ENCODE peak calls at places on chromosome 17, in six cellular contexts. T is neural progenitor cell, U is lower lobe of right lung, F is IMR-90, Q is AG04450, A is left ventricle myocardium inferior. C is an unnamed sample.
A peak's percentile ranks its signal among the peaks of the same experiment; 100 is the strongest.

GRCh38 chr17:31830971-31831755 is 27.9 kb downstream of the COPRS start:
- DNase-seq in T (no peak), U (no peak), F (peak; percentile 56), Q (no peak), A (no peak), C (no peak)

GRCh38 chr17:81522491-81523125 is 5.6 kb upstream of the FSCN2 start:
- DNase-seq in T (no peak), U (peak; percentile 36), F (no peak), Q (no peak), A (no peak), C (no peak)

GRCh38 chr17:1201132-1201702 is 21.4 kb upstream of the ABR start:
- DNase-seq in T (no peak), U (no peak), F (no peak), Q (no peak), A (no peak), C (no peak)

GRCh38 chr17:77264617-77265230 is 124.0 kb downstream of the SEC14L1 start:
- DNase-seq in T (no peak), U (no peak), F (no peak), Q (no peak), A (no peak), C (no peak)

GRCh38 chr17:50094243-50094752 is 853 bp upstream of the PDK2 start:
- DNase-seq in T (peak; percentile 94), U (peak; percentile 93), F (peak; percentile 81), Q (peak; percentile 41), A (peak; percentile 92), C (peak; percentile 95)

GRCh38 chr17:13735444-13735843 is 133.7 kb upstream of the HS3ST3A1 start:
- DNase-seq in T (peak; percentile 57), U (no peak), F (peak; percentile 5), Q (no peak), A (no peak), C (no peak)

GRCh38 chr17:12114686-12115418 is 94.2 kb downstream of the MAP2K4 start:
- DNase-seq in T (no peak), U (no peak), F (peak; percentile 18), Q (no peak), A (no peak), C (no peak)

GRCh38 chr17:82097919-82098168 is 192 bp downstream of the FASN start:
- DNase-seq in T (no peak), U (no peak), F (no peak), Q (no peak), A (no peak), C (no peak)

GRCh38 chr17:15273141-15273793 is 8.1 kb upstream of the PMP22 start:
- DNase-seq in T (no peak), U (no peak), F (peak; percentile 98), Q (peak; percentile 90), A (no peak), C (no peak)

GRCh38 chr17:77542551-77543490 is 402.1 kb downstream of the SEC14L1 start:
- DNase-seq in T (peak; percentile 96), U (peak; percentile 81), F (peak; percentile 78), Q (peak; percentile 66), A (peak; percentile 81), C (peak; percentile 78)

GRCh38 chr17:499836-500543 is 147.4 kb upstream of the RPH3AL start:
- DNase-seq in T (no peak), U (peak; percentile 59), F (no peak), Q (no peak), A (no peak), C (no peak)

GRCh38 chr17:81715872-81716673 is 4.0 kb downstream of the SLC25A10 start:
- DNase-seq in T (no peak), U (peak; percentile 37), F (no peak), Q (no peak), A (no peak), C (no peak)

GRCh38 chr17:82416264-82416663 is 1.9 kb upstream of the HEXD start:
- DNase-seq in T (no peak), U (no peak), F (no peak), Q (no peak), A (no peak), C (no peak)

GRCh38 chr17:16976686-16977550 is 5.0 kb upstream of the TNFRSF13B start:
- DNase-seq in T (no peak), U (no peak), F (no peak), Q (no peak), A (no peak), C (no peak)
- TF ChIP-seq CTCF in T (no peak), U (no peak), F (no peak), Q (no peak), A (no peak), C (no peak)

DNA sequence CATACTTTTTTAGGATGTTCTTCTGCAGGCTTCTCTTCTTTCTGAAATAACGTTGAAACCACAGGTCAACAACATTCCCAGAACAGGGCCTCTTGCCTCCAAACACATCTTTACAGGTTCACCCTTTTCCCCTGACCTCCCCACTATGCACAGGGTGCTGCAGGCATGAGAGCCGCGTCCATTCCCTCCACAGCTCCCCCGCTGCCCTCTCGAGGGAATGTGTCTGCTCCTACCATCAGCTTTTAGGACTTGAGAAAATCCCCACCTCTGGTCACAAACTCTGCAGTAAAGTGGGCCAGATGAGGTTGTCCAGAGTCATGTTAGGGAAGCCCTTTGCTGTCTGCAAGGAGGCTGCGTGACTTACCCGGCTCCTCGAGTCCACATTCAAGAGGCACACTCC is 30.5 kb downstream of the DUSP14 start:
- DNase-seq in T (no peak), U (no peak), F (no peak), Q (no peak), A (no peak), C (no peak)
- TF ChIP-seq CTCF in T (no peak), U (no peak), F (no peak), Q (no peak), A (no peak), C (no peak)

DNA sequence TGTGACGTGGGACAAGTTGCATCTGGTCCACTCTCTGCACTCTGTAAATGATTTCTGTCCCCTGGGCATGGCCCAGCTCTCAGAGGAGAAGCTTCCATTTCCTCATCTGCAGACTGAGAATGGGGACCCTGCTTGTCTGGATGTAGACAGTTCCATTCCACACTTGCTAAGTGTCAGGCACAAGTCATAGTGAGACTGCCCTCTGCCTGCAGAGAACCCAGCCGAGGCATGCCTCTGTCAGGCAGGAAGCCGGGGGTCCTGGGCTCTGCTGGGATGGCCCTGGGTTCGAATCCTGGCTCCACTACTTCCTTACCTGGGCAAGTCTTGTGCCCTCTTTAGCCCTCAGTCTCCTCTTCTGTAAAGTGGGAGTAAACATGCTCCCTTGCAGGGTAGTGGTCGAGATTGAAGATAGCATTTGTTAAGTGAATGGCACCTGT is 4.1 kb downstream of the MAP2K3 start:
- DNase-seq in T (no peak), U (no peak), F (no peak), Q (no peak), A (no peak), C (no peak)
- TF ChIP-seq CTCF in T (no peak), U (no peak), F (no peak), Q (no peak), A (peak; percentile 13), C (no peak)

GRCh38 chr17:59155439-59156177 is at the start of gene PRR11:
- DNase-seq in T (peak; percentile 99), U (peak; percentile 95), F (peak; percentile 100), Q (peak; percentile 100), A (peak; percentile 91), C (peak; percentile 89)

GRCh38 chr17:59152925-59153324 is 2.1 kb downstream of the SKA2 start:
- DNase-seq in T (no peak), U (no peak), F (no peak), Q (no peak), A (no peak), C (no peak)

GRCh38 chr17:59154335-59154720 is 658 bp downstream of the SKA2 start:
- DNase-seq in T (peak; percentile 75), U (peak; percentile 53), F (peak; percentile 39), Q (no peak), A (no peak), C (peak; percentile 52)

GRCh38 chr17:59151591-59151990 is 3.4 kb downstream of the SKA2 start:
- DNase-seq in T (no peak), U (no peak), F (no peak), Q (no peak), A (no peak), C (no peak)

GRCh38 chr17:59154721-59155438 is at the start of gene SKA2:
- DNase-seq in T (peak; percentile 99), U (peak; percentile 96), F (no peak), Q (no peak), A (peak; percentile 96), C (peak; percentile 94)
- TF ChIP-seq CTCF in T (no peak), U (no peak), F (no peak), Q (no peak), A (no peak), C (no peak)

DNA sequence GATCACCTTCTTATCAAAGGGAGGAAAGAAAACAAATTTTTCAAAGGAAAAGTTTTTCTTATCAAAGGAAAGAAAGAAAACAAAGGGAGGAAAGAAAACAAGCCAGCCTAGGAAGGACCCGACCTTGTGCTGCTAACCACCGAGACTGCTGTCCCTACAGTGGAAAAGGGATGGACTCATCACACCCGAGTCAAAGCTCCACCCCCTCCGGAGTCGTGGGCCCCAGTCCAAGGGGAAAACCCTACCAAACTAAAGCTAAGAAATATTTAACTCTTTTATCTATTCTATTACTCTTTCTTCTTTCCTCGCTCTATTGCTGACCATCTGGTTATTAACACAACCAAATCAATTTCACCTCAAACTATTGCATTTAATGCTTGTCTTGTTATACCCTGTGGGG is 6.1 kb upstream of the ENDOV start:
- DNase-seq in T (no peak), U (no peak), F (no peak), Q (no peak), A (no peak), C (no peak)
- TF ChIP-seq CTCF in T (no peak), U (no peak), F (no peak), Q (no peak), A (no peak), C (no peak)

GRCh38 chr17:16506188-16506587 is 14.2 kb upstream of the LRRC75A start:
- DNase-seq in T (no peak), U (no peak), F (no peak), Q (no peak), A (no peak), C (no peak)
- TF ChIP-seq CTCF in T (peak; percentile 22), U (no peak), F (peak; percentile 12), Q (peak; percentile 41), A (no peak), C (no peak)

DNA sequence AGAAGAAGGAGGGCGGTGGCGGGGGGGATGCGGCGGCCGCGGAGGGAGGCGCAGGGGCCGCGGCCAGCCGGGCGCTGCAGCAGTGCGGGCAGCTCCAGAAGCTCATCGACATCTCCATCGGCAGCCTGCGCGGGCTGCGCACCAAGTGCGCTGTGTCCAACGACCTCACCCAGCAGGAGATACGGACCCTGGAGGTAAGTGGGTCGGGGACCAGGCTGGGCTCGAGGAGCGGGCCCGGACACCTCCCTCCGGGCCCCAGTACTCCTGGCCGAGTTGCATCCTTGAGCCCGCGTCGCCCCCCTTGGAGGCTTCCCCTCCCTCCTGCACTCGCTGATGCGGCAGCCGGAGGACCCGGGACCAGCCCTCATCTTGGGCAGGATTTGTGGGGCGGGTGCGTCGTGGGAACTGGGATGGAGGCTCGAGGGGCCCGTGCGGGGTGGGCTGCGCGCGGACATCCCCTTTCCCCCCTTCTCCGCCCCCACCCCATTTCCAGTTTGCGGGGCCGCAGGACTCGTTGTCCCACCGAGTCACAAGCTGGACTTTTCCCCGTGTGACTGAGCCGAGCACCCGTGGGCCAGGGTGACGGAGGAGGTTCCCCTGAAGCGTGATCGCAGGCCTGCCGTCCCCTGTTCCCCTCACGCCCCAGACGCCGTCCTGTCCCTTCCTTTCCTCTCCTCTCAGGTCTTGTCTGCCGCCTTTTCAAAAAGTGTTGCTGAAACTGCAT is 595 bp downstream of the KSR1 start:
- DNase-seq in T (peak; percentile 32), U (no peak), F (no peak), Q (no peak), A (peak; percentile 20), C (peak; percentile 69)
- TF ChIP-seq CTCF in T (no peak), U (no peak), F (no peak), Q (no peak), A (no peak), C (no peak)